ENCODE peak calls at places on chromosomes 16 and 17, in nine cellular contexts. Q, N, P, T, I, Y, U, H and X are unnamed samples.

GRCh38 chr17:49180998-49181635 is 29.3 kb downstream of the GNGT2 start:
- DNase-seq in Q (no peak), N (no peak), P (no peak), T (no peak), I (no peak), Y (no peak), U (no peak), H (no peak), X (no peak)

GRCh38 chr17:69314246-69315030 is 12.5 kb downstream of the ABCA5 start:
- DNase-seq in Q (no peak), N (no peak), P (no peak), T (no peak), I (no peak), Y (no peak), U (no peak), H (no peak), X (no peak)

GRCh38 chr17:69819316-69820087 is 255.5 kb upstream of the KCNJ16 start:
- DNase-seq in Q (no peak), N (no peak), P (no peak), T (no peak), I (no peak), Y (no peak), U (no peak), H (no peak), X (no peak)

GRCh38 chr16:25692734-25693508 is 1.2 kb downstream of the HS3ST4 start:
- DNase-seq in Q (no peak), N (no peak), P (no peak), T (no peak), I (no peak), Y (no peak), U (no peak), H (no peak), X (no peak)

GRCh38 chr16:21023509-21024202 is 123.1 kb downstream of the LYRM1 start:
- DNase-seq in Q (peak), N (no peak), P (no peak), T (no peak), I (no peak), Y (no peak), U (peak), H (no peak), X (no peak)

GRCh38 chr17:57356153-57356721 is 99.9 kb downstream of the MSI2 start:
- DNase-seq in Q (peak), N (no peak), P (no peak), T (no peak), I (peak), Y (no peak), U (no peak), H (no peak), X (no peak)

GRCh38 chr16:74999208-74999682 is 421 bp downstream of the ZNRF1 start:
- DNase-seq in Q (no peak), N (no peak), P (peak), T (peak), I (no peak), Y (no peak), U (peak), H (no peak), X (no peak)

GRCh38 chr16:55503726-55504553 is 4.9 kb upstream of the LPCAT2 start:
- DNase-seq in Q (no peak), N (no peak), P (no peak), T (no peak), I (peak), Y (no peak), U (no peak), H (peak), X (no peak)

GRCh38 chr17:69448431-69449102 is 34.1 kb downstream of the MAP2K6 start:
- DNase-seq in Q (no peak), N (peak), P (peak), T (no peak), I (peak), Y (no peak), U (peak), H (no peak), X (no peak)

GRCh38 chr17:34443832-34444469 is 80.9 kb upstream of the CCL1 start:
- DNase-seq in Q (no peak), N (no peak), P (no peak), T (peak), I (no peak), Y (no peak), U (no peak), H (no peak), X (no peak)

GRCh38 chr16:75315907-75316306 is 64.5 kb upstream of the BCAR1 start:
- DNase-seq in Q (no peak), N (no peak), P (no peak), T (no peak), I (no peak), Y (no peak), U (no peak), H (no peak), X (no peak)

GRCh38 chr17:38449364-38449763 is 21.1 kb downstream of the ARHGAP23 start:
- DNase-seq in Q (no peak), N (peak), P (no peak), T (no peak), I (peak), Y (no peak), U (no peak), H (no peak), X (no peak)

DNA sequence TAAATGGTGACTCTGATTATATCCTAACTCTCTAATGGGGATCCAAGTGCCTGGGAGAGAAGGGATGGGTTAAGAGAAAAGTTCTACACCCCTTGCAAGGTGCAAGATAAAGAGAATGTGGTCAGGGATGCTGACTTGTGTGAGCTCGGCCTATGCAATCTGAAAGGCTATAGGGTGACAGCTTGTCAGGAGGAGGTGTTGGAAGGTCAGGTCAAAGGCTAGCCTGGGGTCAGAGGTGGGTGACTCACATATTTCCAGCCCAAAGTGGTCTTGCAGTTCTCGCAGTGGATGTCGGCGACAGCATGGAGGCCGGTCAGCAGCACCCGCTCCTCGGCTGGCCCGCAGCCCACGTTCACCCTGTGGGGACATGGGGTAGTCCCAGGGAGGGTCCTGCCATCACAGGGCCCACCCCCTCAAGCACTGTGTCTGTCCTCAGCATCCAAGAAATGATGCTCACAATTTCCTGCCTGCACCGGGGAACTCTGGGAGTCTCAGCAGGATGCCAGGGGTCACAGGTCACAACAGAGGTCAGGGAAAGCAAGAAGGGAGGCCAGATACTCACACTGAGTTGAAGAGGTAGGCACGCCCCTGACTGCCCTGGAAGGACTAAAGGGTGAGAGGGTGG is 1.4 kb downstream of the YPEL3 start:
- DNase-seq in Q (no peak), N (no peak), P (no peak), T (peak), I (no peak), Y (no peak), U (no peak), H (no peak), X (no peak)
- H3K27ac ChIP-seq in Q (peak), N (peak), P (peak), T (peak), I (no peak), Y (no peak), U (peak), H (peak), X (peak)

GRCh38 chr17:32223703-32224102 is 41.9 kb upstream of the RHBDL3 start:
- DNase-seq in Q (no peak), N (no peak), P (no peak), T (no peak), I (no peak), Y (no peak), U (no peak), H (no peak), X (no peak)
- TF ChIP-seq POLR2AphosphoS5 in Q (no peak), N (no peak), P (no peak), T (no peak), I (no peak), Y (no peak), U (no peak), H (no peak), X (no peak)

DNA sequence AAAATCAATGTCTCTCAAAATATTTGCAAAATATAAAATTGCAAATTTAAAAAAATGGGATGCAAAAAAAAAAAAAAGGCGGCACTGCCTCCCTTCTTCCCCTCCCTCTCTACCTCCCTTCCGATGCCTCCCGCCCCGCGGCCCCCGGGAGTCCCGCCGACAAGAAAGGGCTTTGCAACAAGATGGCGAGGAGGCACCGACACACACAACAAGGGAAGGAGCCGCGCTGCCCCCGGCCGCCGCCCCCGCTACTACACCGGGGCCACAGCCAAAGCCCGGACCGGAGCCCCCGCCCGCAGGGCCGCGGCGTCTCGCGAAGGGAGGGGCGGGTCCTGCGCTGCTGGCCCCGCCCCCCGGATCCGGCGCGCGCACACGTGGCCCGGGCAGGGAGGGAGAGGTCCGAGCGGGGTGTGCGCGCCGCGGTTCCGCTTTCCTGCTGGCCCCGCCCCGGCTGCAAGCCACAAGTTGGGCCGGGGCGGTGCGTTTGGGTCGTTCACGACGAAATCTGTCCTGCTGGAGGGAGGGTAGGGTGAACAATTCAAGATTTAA is at the start of gene MNT:
- DNase-seq in Q (peak), N (peak), P (peak), T (peak), I (peak), Y (peak), U (peak), H (no peak), X (peak)
- TF ChIP-seq POLR2A in Q (no peak), N (no peak), P (no peak), T (peak), I (no peak), Y (no peak), U (peak), H (peak), X (peak)

GRCh38 chr17:81428945-81429344 is 33.7 kb downstream of the BAHCC1 start:
- DNase-seq in Q (no peak), N (no peak), P (no peak), T (no peak), I (no peak), Y (no peak), U (no peak), H (no peak), X (no peak)

GRCh38 chr17:81429353-81429774 is 34.1 kb downstream of the BAHCC1 start:
- DNase-seq in Q (peak), N (peak), P (peak), T (no peak), I (peak), Y (no peak), U (peak), H (no peak), X (peak)

GRCh38 chr17:81427446-81428120 is 32.3 kb downstream of the BAHCC1 start:
- DNase-seq in Q (peak), N (no peak), P (no peak), T (no peak), I (no peak), Y (no peak), U (peak), H (no peak), X (peak)

GRCh38 chr17:81428521-81428920 is 33.3 kb downstream of the BAHCC1 start:
- DNase-seq in Q (no peak), N (no peak), P (no peak), T (no peak), I (no peak), Y (no peak), U (no peak), H (no peak), X (no peak)

GRCh38 chr17:81428121-81428515 is 32.9 kb downstream of the BAHCC1 start:
- DNase-seq in Q (peak), N (no peak), P (no peak), T (no peak), I (no peak), Y (no peak), U (peak), H (no peak), X (peak)
- H3K27ac ChIP-seq in Q (peak), N (peak), P (peak), T (no peak), I (no peak), Y (no peak), U (peak), H (no peak), X (peak)

GRCh38 chr16:8621572-8622314 is at the start of gene METTL22:
- DNase-seq in Q (peak), N (peak), P (peak), T (peak), I (peak), Y (peak), U (peak), H (no peak), X (peak)
- TF ChIP-seq POLR2AphosphoS5 in Q (peak), N (peak), P (peak), T (peak), I (peak), Y (peak), U (peak), H (peak), X (peak)

GRCh38 chr16:30609928-30610839 is at the start of gene ZNF689:
- DNase-seq in Q (peak), N (peak), P (peak), T (peak), I (peak), Y (peak), U (peak), H (peak), X (peak)

GRCh38 chr16:30605148-30605547 is 5.0 kb downstream of the ZNF689 start:
- DNase-seq in Q (no peak), N (no peak), P (no peak), T (no peak), I (no peak), Y (no peak), U (no peak), H (no peak), X (peak)

GRCh38 chr16:30604316-30604947 is 5.8 kb downstream of the ZNF689 start:
- DNase-seq in Q (no peak), N (no peak), P (no peak), T (no peak), I (no peak), Y (no peak), U (no peak), H (no peak), X (peak)

GRCh38 chr16:30606004-30606403 is 4.2 kb downstream of the ZNF689 start:
- DNase-seq in Q (no peak), N (no peak), P (no peak), T (no peak), I (no peak), Y (no peak), U (no peak), H (no peak), X (no peak)

GRCh38 chr16:30609002-30609927 is 924 bp downstream of the ZNF689 start:
- DNase-seq in Q (peak), N (peak), P (peak), T (peak), I (peak), Y (no peak), U (peak), H (no peak), X (no peak)
- TF ChIP-seq POLR2A in Q (no peak), N (no peak), P (no peak), T (no peak), I (no peak), Y (no peak), U (no peak), H (no peak), X (no peak)

DNA sequence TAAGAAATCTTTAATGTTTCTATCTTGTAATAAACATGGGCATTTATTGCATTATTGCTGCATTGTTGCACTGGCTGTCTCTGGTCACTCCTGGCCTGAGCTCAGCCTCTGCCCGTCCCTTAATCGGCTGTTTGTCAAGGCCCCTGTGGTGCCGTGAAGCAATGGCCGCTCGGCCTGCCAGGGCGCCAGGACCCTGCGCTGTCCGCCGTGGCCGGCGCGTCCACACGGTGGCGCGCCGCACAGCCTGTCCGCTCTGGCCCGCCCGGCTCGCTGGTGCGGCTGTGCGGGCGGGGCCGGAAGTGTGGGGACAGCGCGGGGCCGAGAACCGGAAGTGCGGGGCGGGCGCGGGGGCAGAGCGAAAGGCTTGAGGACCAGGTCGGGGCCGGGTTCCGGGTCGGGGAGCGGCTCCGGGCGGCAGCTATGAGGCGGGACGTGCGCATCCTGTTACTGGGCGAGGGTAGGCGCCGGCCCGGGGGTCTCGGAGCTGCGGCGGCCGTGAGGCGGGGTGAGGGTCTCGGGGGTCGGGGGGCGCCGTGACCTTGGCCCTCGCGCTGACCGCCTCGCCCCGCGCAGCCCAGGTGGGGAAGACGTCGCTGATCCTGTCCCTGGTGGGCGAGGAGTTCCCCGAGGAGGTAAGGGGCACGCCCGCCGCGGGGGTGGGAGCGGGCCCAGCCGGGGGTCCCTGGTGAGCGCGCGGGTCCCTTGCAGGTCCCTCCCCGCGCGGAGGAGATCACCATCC is at the start of gene RHOT2:
- DNase-seq in Q (peak), N (peak), P (peak), T (peak), I (peak), Y (no peak), U (peak), H (no peak), X (peak)
- H3K27ac ChIP-seq in Q (peak), N (peak), P (peak), T (peak), I (peak), Y (peak), U (peak), H (peak), X (peak)

GRCh38 chr17:78425429-78425828 is 47.0 kb downstream of the PGS1 start:
- DNase-seq in Q (no peak), N (no peak), P (no peak), T (no peak), I (no peak), Y (no peak), U (no peak), H (no peak), X (peak)
- TF ChIP-seq POLR2AphosphoS5 in Q (no peak), N (no peak), P (no peak), T (no peak), I (no peak), Y (no peak), U (no peak), H (no peak), X (peak)

DNA sequence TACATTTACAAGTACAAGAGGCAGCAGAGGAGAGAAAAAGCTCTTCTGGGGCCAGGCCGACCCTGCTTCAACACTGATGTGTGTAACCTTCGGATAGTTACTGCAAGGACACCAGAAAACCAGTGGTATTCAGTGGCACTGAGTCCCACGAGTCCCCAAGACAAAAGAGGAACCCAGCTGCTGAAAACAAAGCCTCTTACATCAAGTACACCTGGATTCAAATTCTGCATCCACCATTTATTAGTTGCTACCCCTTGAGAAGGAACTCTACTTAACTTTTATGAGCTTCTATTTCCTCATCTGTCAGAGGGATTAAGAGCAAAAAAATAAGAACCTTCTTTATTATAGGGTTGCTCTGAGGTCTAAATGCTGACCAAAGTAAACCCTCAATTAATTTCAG is 2.6 kb downstream of the EARS2 start:
- DNase-seq in Q (no peak), N (no peak), P (no peak), T (no peak), I (no peak), Y (no peak), U (no peak), H (no peak), X (no peak)
- TF ChIP-seq POLR2A in Q (no peak), N (no peak), P (no peak), T (no peak), I (no peak), Y (no peak), U (no peak), H (no peak), X (no peak)